ENCODE peak calls at places on chromosomes 7 and 10, in six cellular contexts. A, S, Y, Q, N and D are unnamed samples.

GRCh38 chr7:84450802-84451201 is 256.2 kb upstream of the SEMA3A start:
- DNase-seq in S (no peak), N (no peak), A (no peak), Q (no peak), Y (no peak), D (no peak)

GRCh38 chr10:71206911-71207310 is 5.5 kb upstream of the UNC5B start:
- DNase-seq in A (no peak), Y (peak; percentile 31), Q (no peak), S (no peak), N (no peak), D (no peak)

GRCh38 chr7:14936530-14936929 is 34.0 kb upstream of the DGKB start:
- DNase-seq in Q (no peak), Y (no peak), A (no peak), N (no peak), S (no peak), D (no peak)

GRCh38 chr7:22219739-22220493 is 137.0 kb downstream of the RAPGEF5 start:
- DNase-seq in N (no peak), S (no peak), Y (no peak), A (no peak), Q (no peak), D (peak; percentile 4)

GRCh38 chr7:128042027-128042426 is 10.8 kb upstream of the LRRC4 start:
- DNase-seq in Q (no peak), A (no peak), N (no peak), Y (no peak), S (no peak), D (no peak)

GRCh38 chr10:86958831-86959736 is 685 bp downstream of the SNCG start:
- DNase-seq in S (no peak), Y (peak; percentile 54), A (peak; percentile 82), Q (no peak), N (peak; percentile 58), D (no peak)

GRCh38 chr7:297611-298374 is 7.8 kb downstream of the FOXL3 start:
- DNase-seq in Y (peak; percentile 50), Q (no peak), A (no peak), S (no peak), N (no peak), D (no peak)

GRCh38 chr7:95411036-95411435 is 14.9 kb upstream of the PON3 start:
- DNase-seq in A (no peak), N (no peak), Y (no peak), Q (no peak), S (no peak), D (no peak)

GRCh38 chr10:133097418-133097817 is 9.7 kb downstream of the ADGRA1 start:
- DNase-seq in Q (no peak), Y (no peak), N (peak; percentile 44), A (no peak), S (no peak), D (no peak)

GRCh38 chr10:114624422-114624821 is 33.7 kb downstream of the ABLIM1 start:
- DNase-seq in Y (no peak), N (no peak), Q (no peak), A (no peak), S (no peak), D (no peak)

GRCh38 chr7:42574693-42575084 is 337.2 kb downstream of the C7orf25 start:
- DNase-seq in N (no peak), A (no peak), Y (no peak), Q (no peak), S (no peak), D (no peak)

GRCh38 chr10:70478191-70479160 is at the start of gene PALD1:
- DNase-seq in A (peak; percentile 87), S (no peak), N (peak; percentile 91), Q (no peak), Y (no peak), D (no peak)

GRCh38 chr7:4957847-4958476 is 1.0 kb downstream of the MMD2 start:
- DNase-seq in A (no peak), N (no peak), Q (no peak), S (no peak), Y (no peak), D (no peak)

GRCh38 chr10:77636286-77636966 is 1.2 kb downstream of the KCNMA1 start:
- DNase-seq in Y (no peak), N (peak; percentile 48), A (no peak), Q (no peak), S (no peak), D (no peak)

GRCh38 chr10:114550756-114551290 is 107.3 kb downstream of the ABLIM1 start:
- DNase-seq in Y (no peak), N (no peak), Q (no peak), S (no peak), A (no peak), D (no peak)

GRCh38 chr10:116771101-116771705 is 28.8 kb upstream of the HSPA12A start:
- DNase-seq in A (no peak), N (no peak), S (no peak), Y (no peak), Q (no peak), D (no peak)

GRCh38 chr10:58362026-58362799 is 23.0 kb upstream of the TFAM start:
- DNase-seq in N (no peak), S (no peak), Q (no peak), Y (no peak), A (no peak), D (no peak)

GRCh38 chr7:29127527-29127926 is 18.8 kb downstream of the CPVL start:
- DNase-seq in N (no peak), A (no peak), Q (no peak), Y (no peak), S (no peak), D (no peak)

GRCh38 chr10:154348-154747 is 19.1 kb downstream of the ZMYND11 start:
- DNase-seq in S (no peak), N (no peak), A (no peak), Q (no peak), Y (no peak), D (no peak)

GRCh38 chr7:130381468-130382312 is 1.4 kb downstream of the CPA1 start:
- DNase-seq in A (peak; percentile 70), Q (no peak), Y (no peak), S (no peak), N (peak; percentile 76), D (no peak)

GRCh38 chr7:4805110-4805978 is 29.9 kb downstream of the AP5Z1 start:
- DNase-seq in Y (no peak), N (peak; percentile 59), A (no peak), S (no peak), Q (no peak), D (no peak)

GRCh38 chr7:158410720-158411119 is 176.9 kb downstream of the PTPRN2 start:
- DNase-seq in S (no peak), Q (no peak), N (no peak), Y (peak; percentile 33), A (no peak), D (no peak)
- H3K9me3 ChIP-seq in S (no peaks in the 10 kb centered on the region), Q (no peaks in the 10 kb centered on the region), N (no peaks in the 10 kb centered on the region), Y (no peaks in the 10 kb centered on the region), A (no peaks in the 10 kb centered on the region), D (no peaks in the 10 kb centered on the region)

GRCh38 chr10:51344371-51344770 is 270.1 kb downstream of the PRKG1 start:
- DNase-seq in A (no peak), N (no peak), S (no peak), Y (no peak), Q (no peak), D (no peak)

GRCh38 chr10:51343391-51343790 is 269.1 kb downstream of the PRKG1 start:
- DNase-seq in Y (no peak), A (no peak), Q (no peak), N (no peak), S (no peak), D (no peak)

GRCh38 chr10:51348622-51349021 is 274.3 kb downstream of the PRKG1 start:
- DNase-seq in Y (no peak), Q (no peak), N (no peak), S (no peak), A (no peak), D (no peak)
- TF ChIP-seq POLR2AphosphoS5 in Y (no peak), Q (no peak), N (no peak), S (no peak), A (no peak), D (no peak)

DNA sequence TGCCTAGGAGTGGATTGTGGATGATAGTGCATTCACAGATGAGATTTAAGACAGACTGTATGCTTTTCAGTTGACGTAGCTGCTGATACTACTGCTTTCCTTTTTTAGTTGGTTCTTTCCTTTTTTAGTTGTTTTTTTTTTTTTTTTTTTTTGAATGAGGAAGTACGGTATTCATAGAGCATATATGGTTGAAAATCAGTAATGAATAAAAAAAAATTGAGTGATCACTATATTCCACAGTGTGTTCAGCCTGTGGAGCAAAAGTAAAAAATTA is 80.5 kb downstream of the RBM33 start:
- DNase-seq in A (no peak), N (no peak), Q (no peak), Y (no peak), S (no peak), D (no peak)
- H3K9me3 ChIP-seq in A (no peaks in the 10 kb centered on the region), N (no peaks in the 10 kb centered on the region), Q (no peaks in the 10 kb centered on the region), Y (no peaks in the 10 kb centered on the region), S (no peaks in the 10 kb centered on the region), D (no peaks in the 10 kb centered on the region)

DNA sequence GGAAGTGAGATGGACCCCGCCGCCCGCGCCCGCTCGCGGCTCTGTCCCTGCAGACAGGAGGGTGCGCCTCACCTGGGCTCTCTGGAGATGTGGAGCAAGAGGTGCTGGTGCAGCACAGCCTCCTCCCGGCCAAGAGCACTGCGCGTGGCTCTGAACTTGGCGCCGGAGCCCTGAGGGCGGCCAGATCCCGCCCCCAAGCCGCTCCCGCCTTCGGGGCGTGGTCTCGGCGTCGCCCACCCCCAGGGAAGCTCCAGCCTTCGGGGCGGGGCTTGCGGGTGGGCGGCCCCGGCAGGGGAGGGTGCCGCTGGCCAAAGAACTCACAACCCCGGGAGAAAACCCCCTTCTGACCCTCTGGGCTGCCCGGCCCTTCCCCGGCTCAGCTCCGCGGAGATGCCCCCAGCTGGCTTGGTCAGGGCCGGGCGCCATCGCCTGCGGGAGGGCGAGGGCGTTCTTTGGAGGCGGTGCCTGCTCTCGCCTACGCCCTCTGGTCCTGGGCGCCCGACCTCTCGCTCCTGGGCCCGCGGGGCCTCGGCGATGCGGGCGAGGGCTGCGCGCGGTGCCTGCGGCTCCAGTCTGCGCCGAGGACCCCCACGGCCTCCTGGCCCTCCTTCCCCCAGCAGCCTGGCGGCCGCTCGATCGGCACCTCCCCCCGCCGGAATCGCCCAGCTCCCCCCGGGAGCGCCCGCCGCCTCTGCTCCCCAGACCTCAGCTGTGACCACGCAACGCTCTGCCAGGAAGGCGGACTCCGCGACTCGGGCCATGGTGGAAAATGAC is at the start of gene ZNF488:
- DNase-seq in Y (peak; percentile 69), Q (no peak), S (no peak), A (peak; percentile 100), N (peak; percentile 96), D (no peak)
- TF ChIP-seq POLR2AphosphoS5 in Y (no peak), Q (peak; percentile 54), S (no peak), A (no peak), N (peak; percentile 17), D (peak; percentile 62)

GRCh38 chr7:142904128-142904527 is 18.6 kb upstream of the TRPV6 start:
- DNase-seq in A (no peak), Q (no peak), S (no peak), Y (no peak), N (no peak), D (no peak)
- H3K9me3 ChIP-seq in A (peaks cover 3% of the 10 kb centered on the region), Q (peaks cover 9% of the 10 kb centered on the region), S (no peaks in the 10 kb centered on the region), Y (peaks cover 5% of the 10 kb centered on the region), N (peaks cover 8% of the 10 kb centered on the region), D (no peaks in the 10 kb centered on the region)

GRCh38 chr7:132897093-132897492 is 184.8 kb downstream of the CHCHD3 start:
- DNase-seq in S (no peak), N (no peak), Q (no peak), Y (no peak), A (no peak), D (no peak)
- TF ChIP-seq POLR2AphosphoS5 in S (no peak), N (no peak), Q (no peak), Y (no peak), A (no peak), D (no peak)